ENCODE peak calls at places on chromosomes 12 and 14, in four cellular contexts. One of them, this sample, is unnamed.

GRCh38 chr14:69928111-69928523 is 48.9 kb downstream of the SMOC1 start:
- DNase-seq in brain microvascular endothelial cell: peak
- DNase-seq in fibroblast of pulmonary artery: no peak
- DNase-seq in mammary epithelial cell: no peak
- DNase-seq in this sample: peak

GRCh38 chr12:96326628-96327227 is 73.5 kb downstream of the CDK17 start:
- DNase-seq in brain microvascular endothelial cell: no peak
- DNase-seq in fibroblast of pulmonary artery: no peak
- DNase-seq in mammary epithelial cell: no peak
- DNase-seq in this sample: no peak

GRCh38 chr12:6826734-6827436 is 1.3 kb upstream of the P3H3 start:
- DNase-seq in brain microvascular endothelial cell: no peak
- DNase-seq in fibroblast of pulmonary artery: no peak
- DNase-seq in mammary epithelial cell: no peak
- DNase-seq in this sample: no peak

GRCh38 chr12:106000376-106001104 is 138.2 kb downstream of the NUAK1 start:
- DNase-seq in brain microvascular endothelial cell: no peak
- DNase-seq in fibroblast of pulmonary artery: no peak
- DNase-seq in mammary epithelial cell: no peak
- DNase-seq in this sample: no peak

GRCh38 chr12:111673503-111673902 is 12.3 kb downstream of the BRAP start:
- DNase-seq in brain microvascular endothelial cell: peak
- DNase-seq in fibroblast of pulmonary artery: peak
- DNase-seq in mammary epithelial cell: no peak
- DNase-seq in this sample: peak

GRCh38 chr12:188910-189621 is 24.9 kb downstream of the SLC6A12 start:
- DNase-seq in brain microvascular endothelial cell: peak
- DNase-seq in fibroblast of pulmonary artery: peak
- DNase-seq in mammary epithelial cell: no peak
- DNase-seq in this sample: peak

GRCh38 chr12:111396726-111397445 is 8.8 kb upstream of the SH2B3 start:
- DNase-seq in brain microvascular endothelial cell: no peak
- DNase-seq in fibroblast of pulmonary artery: peak
- DNase-seq in mammary epithelial cell: peak
- DNase-seq in this sample: peak

GRCh38 chr12:101637936-101638335 is 43.2 kb downstream of the MYBPC1 start:
- DNase-seq in brain microvascular endothelial cell: no peak
- DNase-seq in fibroblast of pulmonary artery: no peak
- DNase-seq in mammary epithelial cell: no peak
- DNase-seq in this sample: no peak

GRCh38 chr12:12704593-12705230 is 8.7 kb upstream of the GPR19 start:
- DNase-seq in brain microvascular endothelial cell: peak
- DNase-seq in fibroblast of pulmonary artery: peak
- DNase-seq in mammary epithelial cell: peak
- DNase-seq in this sample: peak

GRCh38 chr12:63922446-63922845 is 77.9 kb downstream of the SRGAP1 start:
- DNase-seq in brain microvascular endothelial cell: peak
- DNase-seq in fibroblast of pulmonary artery: peak
- DNase-seq in mammary epithelial cell: peak
- DNase-seq in this sample: peak

GRCh38 chr12:66152732-66153131 is 17.1 kb downstream of the TMBIM4 start:
- DNase-seq in brain microvascular endothelial cell: no peak
- DNase-seq in fibroblast of pulmonary artery: peak
- DNase-seq in mammary epithelial cell: no peak
- DNase-seq in this sample: peak

GRCh38 chr12:49698619-49699545 is 8.3 kb downstream of the FMNL3 start:
- DNase-seq in brain microvascular endothelial cell: peak
- DNase-seq in fibroblast of pulmonary artery: peak
- DNase-seq in mammary epithelial cell: peak
- DNase-seq in this sample: peak

GRCh38 chr12:133203344-133204263 is 22.3 kb downstream of the ZNF268 start:
- DNase-seq in brain microvascular endothelial cell: no peak
- DNase-seq in fibroblast of pulmonary artery: peak
- DNase-seq in mammary epithelial cell: no peak
- DNase-seq in this sample: peak

GRCh38 chr12:51954465-51955361 is 3.2 kb downstream of the ACVR1B start:
- DNase-seq in brain microvascular endothelial cell: no peak
- DNase-seq in fibroblast of pulmonary artery: peak
- DNase-seq in mammary epithelial cell: peak
- DNase-seq in this sample: peak
- H3K4me3 ChIP-seq in brain microvascular endothelial cell: no peak
- H3K4me3 ChIP-seq in fibroblast of pulmonary artery: peak
- H3K4me3 ChIP-seq in mammary epithelial cell: no peak
- H3K4me3 ChIP-seq in this sample: no peak

DNA sequence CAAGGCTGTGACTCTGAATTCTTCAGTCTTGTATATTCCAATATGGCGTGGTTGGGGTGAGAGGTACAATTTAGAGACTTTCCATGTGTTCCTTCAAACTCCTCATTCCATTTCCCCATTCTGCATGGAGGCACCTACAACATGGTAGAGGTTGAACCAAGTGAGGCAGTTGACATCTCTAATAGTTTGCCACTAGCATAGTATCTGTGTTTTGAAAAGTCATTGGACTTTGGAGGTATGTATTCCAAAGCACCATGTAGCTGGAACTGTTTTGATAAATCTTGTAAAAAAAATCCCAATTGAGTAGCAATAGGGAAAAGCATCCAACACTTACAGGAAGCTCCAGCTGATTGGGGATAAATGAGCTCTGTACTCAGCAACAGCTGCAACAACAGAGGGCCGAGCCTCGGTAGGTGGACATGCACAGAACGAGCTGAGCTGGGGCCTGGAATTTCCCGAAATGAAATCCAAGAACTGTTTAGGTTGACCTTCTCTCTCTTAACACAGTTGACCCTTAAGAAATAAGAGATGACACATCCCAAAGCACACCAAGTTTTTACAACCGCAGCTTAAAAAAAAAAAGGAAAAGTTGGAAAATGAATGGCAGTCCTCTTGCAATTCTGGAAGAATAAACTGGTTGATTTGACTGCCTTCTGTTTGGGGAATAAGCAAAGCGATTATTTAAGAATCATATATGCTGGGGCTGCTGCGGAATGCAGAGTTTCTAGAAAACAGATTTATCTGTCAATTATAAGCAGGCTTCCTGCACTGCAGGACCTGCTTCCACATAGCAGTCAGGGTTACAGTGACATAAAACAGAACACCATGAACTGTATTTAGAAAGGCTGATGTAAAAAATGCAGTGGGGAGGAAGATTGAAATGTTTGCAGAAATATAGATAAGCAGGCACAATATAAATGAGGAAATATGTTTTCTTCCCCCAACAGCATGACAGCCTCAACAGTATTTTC is 194.6 kb upstream of the KRR1 start:
- DNase-seq in brain microvascular endothelial cell: peak
- DNase-seq in fibroblast of pulmonary artery: peak
- DNase-seq in mammary epithelial cell: no peak
- DNase-seq in this sample: peak
- H3K4me3 ChIP-seq in brain microvascular endothelial cell: no peak
- H3K4me3 ChIP-seq in fibroblast of pulmonary artery: peak
- H3K4me3 ChIP-seq in mammary epithelial cell: no peak
- H3K4me3 ChIP-seq in this sample: no peak

DNA sequence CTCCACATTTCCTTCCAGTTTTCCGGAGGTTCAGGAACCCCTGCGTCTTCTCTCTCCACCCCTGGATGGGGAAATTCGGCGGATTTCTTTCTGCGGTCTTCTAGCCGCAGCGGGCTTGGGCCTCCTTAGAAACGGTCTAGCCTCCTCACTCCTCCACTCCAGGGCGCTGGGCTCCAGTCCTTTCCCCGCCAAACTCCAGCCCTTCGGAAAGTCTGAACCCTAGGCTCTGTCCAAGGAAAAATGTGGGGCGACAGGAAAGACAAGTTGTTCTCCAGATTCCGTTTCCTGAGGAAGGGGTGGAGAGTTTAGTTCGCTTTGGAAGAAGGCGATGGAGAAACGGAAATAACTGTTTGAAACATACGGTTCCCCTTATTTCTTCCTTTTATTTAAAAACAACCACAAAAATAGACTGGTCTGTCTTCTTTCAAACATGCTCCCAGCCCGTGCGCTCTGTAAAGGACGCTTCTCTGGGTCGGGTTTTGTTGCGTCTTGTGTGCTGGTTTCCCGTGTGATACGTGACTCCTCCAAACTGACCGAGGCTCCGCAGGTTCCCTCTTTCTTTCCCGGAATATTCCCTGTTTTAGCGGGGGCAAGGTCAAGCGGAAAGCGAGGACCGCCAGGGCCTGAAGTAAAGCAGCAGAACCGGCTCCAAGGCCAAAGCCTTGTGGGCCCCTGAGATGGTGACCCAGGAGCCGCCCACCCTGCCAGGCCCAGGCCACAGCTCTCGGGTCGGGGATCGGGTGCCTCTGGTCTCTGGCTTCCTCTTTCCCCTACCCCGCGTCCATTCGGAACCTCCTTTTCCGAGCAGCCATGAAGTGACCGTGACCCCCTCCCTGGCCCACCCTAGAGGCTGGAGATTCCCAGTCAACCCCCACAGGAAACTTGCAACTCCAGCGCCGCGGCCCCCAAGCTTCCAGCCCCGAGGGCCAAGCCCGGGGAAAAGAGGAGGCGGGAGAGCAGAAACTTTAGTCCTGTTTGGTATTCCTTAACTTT is 1.1 kb upstream of the HOXC10 start:
- DNase-seq in brain microvascular endothelial cell: no peak
- DNase-seq in fibroblast of pulmonary artery: no peak
- DNase-seq in mammary epithelial cell: no peak
- DNase-seq in this sample: no peak
- H3K4me3 ChIP-seq in brain microvascular endothelial cell: no peak
- H3K4me3 ChIP-seq in fibroblast of pulmonary artery: no peak
- H3K4me3 ChIP-seq in mammary epithelial cell: no peak
- H3K4me3 ChIP-seq in this sample: no peak

GRCh38 chr12:25980035-25980434 is 21.6 kb downstream of the RASSF8 start:
- DNase-seq in brain microvascular endothelial cell: no peak
- DNase-seq in fibroblast of pulmonary artery: no peak
- DNase-seq in mammary epithelial cell: no peak
- DNase-seq in this sample: no peak
- H3K4me3 ChIP-seq in brain microvascular endothelial cell: no peak
- H3K4me3 ChIP-seq in fibroblast of pulmonary artery: no peak
- H3K4me3 ChIP-seq in mammary epithelial cell: no peak
- H3K4me3 ChIP-seq in this sample: no peak

DNA sequence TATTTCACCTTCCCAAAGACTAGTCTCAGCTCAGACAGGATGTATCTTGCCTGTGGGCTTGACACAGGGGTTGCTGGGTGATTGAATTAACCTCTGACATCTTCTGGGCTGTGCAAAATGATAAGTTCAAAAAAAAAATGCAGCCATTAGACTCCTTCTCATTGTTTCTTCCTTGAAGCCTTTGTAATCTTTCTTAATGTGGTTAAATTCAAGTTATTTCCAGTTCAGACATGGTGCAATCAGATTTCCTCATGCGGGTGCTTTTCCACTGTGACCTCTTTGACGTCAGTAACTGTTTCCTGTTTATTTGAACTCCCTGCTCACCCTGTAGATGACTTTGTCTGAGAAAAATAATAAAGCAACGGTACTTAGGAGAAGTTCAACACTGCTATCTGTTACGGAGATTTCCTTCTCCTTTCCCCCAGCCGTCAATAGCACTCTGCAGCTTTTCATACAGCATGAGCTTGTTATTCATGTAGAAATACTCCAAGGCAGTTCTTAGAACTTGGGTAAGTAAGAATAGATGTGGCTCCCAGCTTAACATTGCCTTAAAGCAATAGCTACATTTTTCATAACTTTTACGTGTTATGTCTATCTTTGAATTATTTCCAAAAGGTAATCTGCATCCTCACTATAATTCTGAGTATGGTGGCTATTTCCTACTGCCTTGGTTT is 155.5 kb downstream of the PRKCH start:
- DNase-seq in brain microvascular endothelial cell: peak
- DNase-seq in fibroblast of pulmonary artery: peak
- DNase-seq in mammary epithelial cell: peak
- DNase-seq in this sample: peak
- H3K4me3 ChIP-seq in brain microvascular endothelial cell: peak
- H3K4me3 ChIP-seq in fibroblast of pulmonary artery: peak
- H3K4me3 ChIP-seq in mammary epithelial cell: no peak
- H3K4me3 ChIP-seq in this sample: no peak

DNA sequence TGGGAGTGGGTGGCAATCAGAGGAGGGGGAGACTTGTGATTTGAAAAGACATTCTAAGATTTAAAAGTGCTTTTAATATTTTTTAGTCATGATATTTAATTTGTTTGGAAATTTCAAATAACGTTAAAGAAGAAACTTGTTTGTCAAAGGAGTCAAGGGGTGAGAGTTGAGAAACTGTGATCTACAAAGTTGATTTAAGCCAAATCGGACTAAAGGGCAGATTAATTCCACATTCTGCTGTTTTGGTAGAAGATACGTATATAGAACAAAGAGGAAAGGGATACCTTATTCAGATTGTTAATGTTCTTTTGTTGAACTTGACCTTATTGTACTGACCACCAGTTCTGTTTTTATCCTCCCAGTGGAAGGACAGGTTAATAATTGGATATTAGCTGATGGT is 6.7 kb downstream of the EIF4B start:
- DNase-seq in brain microvascular endothelial cell: no peak
- DNase-seq in fibroblast of pulmonary artery: no peak
- DNase-seq in mammary epithelial cell: no peak
- DNase-seq in this sample: no peak
- H3K4me3 ChIP-seq in brain microvascular endothelial cell: no peak
- H3K4me3 ChIP-seq in fibroblast of pulmonary artery: no peak
- H3K4me3 ChIP-seq in mammary epithelial cell: no peak
- H3K4me3 ChIP-seq in this sample: no peak

GRCh38 chr12:120649442-120650248 is 9.2 kb downstream of the CABP1 start:
- DNase-seq in brain microvascular endothelial cell: no peak
- DNase-seq in fibroblast of pulmonary artery: no peak
- DNase-seq in mammary epithelial cell: no peak
- DNase-seq in this sample: no peak
- H3K4me3 ChIP-seq in brain microvascular endothelial cell: no peak
- H3K4me3 ChIP-seq in fibroblast of pulmonary artery: no peak
- H3K4me3 ChIP-seq in mammary epithelial cell: no peak
- H3K4me3 ChIP-seq in this sample: peak

GRCh38 chr12:54368016-54368708 is 3.9 kb upstream of the GPR84 start:
- DNase-seq in brain microvascular endothelial cell: no peak
- DNase-seq in fibroblast of pulmonary artery: no peak
- DNase-seq in mammary epithelial cell: no peak
- DNase-seq in this sample: no peak
- H3K4me3 ChIP-seq in brain microvascular endothelial cell: peak
- H3K4me3 ChIP-seq in fibroblast of pulmonary artery: no peak
- H3K4me3 ChIP-seq in mammary epithelial cell: no peak
- H3K4me3 ChIP-seq in this sample: no peak

DNA sequence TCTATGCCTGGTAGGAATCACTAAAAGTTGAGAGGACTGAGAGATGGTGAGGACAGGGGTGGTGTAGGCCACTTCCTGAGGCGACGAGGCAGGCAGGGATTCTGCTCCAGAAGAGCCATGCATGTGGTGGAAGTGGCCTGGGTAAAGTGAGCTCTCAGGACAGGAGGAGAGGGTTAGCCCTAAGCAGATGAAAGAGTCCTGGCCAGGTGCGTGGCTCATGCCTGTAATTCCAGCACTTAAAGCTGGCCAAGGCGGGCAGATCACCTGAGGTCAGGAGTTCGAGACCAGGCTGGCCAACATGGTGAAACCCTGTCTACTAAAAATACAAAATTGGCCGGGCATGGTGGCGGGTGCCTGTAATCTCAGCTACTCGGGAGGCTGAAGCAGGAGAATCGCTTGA is 8.5 kb downstream of the HSP90AA1 start:
- DNase-seq in brain microvascular endothelial cell: no peak
- DNase-seq in fibroblast of pulmonary artery: no peak
- DNase-seq in mammary epithelial cell: no peak
- DNase-seq in this sample: no peak
- H3K4me3 ChIP-seq in brain microvascular endothelial cell: no peak
- H3K4me3 ChIP-seq in fibroblast of pulmonary artery: no peak
- H3K4me3 ChIP-seq in mammary epithelial cell: no peak
- H3K4me3 ChIP-seq in this sample: no peak

GRCh38 chr14:78847801-78848200 is 677.6 kb downstream of the NRXN3 start:
- DNase-seq in brain microvascular endothelial cell: no peak
- DNase-seq in fibroblast of pulmonary artery: no peak
- DNase-seq in mammary epithelial cell: no peak
- DNase-seq in this sample: no peak
- H3K4me3 ChIP-seq in brain microvascular endothelial cell: no peak
- H3K4me3 ChIP-seq in fibroblast of pulmonary artery: no peak
- H3K4me3 ChIP-seq in mammary epithelial cell: no peak
- H3K4me3 ChIP-seq in this sample: no peak

This sample was measured in cardiac fibroblast.